ENCODE peak calls at places on chromosomes 3 and 15, in six cellular contexts. T, J, W, E, S and X are unnamed samples.

GRCh38 chr3:151443583-151443982 is 17.3 kb downstream of the IGSF10 start:
- DNase-seq in S (no peak), E (no peak), J (no peak), W (no peak), T (no peak), X (no peak)

GRCh38 chr15:66763186-66764066 is 61.4 kb downstream of the SMAD6 start:
- DNase-seq in E (peak; percentile 80), W (peak; percentile 62), T (no peak), S (no peak), J (no peak), X (no peak)

GRCh38 chr15:51189579-51190397 is 95.1 kb upstream of the TNFAIP8L3 start:
- DNase-seq in S (no peak), T (no peak), J (no peak), W (no peak), E (no peak), X (no peak)

GRCh38 chr3:67979342-67979741 is 324.9 kb upstream of the SUCLG2 start:
- DNase-seq in T (no peak), E (no peak), W (no peak), J (no peak), S (no peak), X (no peak)

GRCh38 chr3:117035785-117036184 is 326.2 kb downstream of the TUSC7 start:
- DNase-seq in W (peak; percentile 4), S (no peak), T (peak; percentile 4), J (peak; percentile 6), E (no peak), X (no peak)

GRCh38 chr3:123793425-123793824 is 90.7 kb downstream of the MYLK start:
- DNase-seq in J (no peak), E (no peak), S (no peak), T (no peak), W (no peak), X (no peak)

GRCh38 chr3:69665026-69665739 is 74.1 kb upstream of the MITF start:
- DNase-seq in T (peak; percentile 42), W (no peak), J (no peak), S (no peak), E (no peak), X (no peak)

GRCh38 chr3:135125171-135125801 is 330.2 kb downstream of the EPHB1 start:
- DNase-seq in E (no peak), W (peak; percentile 38), S (no peak), T (peak; percentile 22), J (peak; percentile 44), X (no peak)

GRCh38 chr15:48149858-48150257 is 28.2 kb downstream of the MYEF2 start:
- DNase-seq in T (peak; percentile 67), E (no peak), S (peak; percentile 26), W (peak; percentile 56), J (peak; percentile 27), X (no peak)

GRCh38 chr3:185737020-185737419 is 87.8 kb downstream of the IGF2BP2 start:
- DNase-seq in T (peak; percentile 55), W (peak; percentile 65), E (no peak), J (peak; percentile 60), S (peak; percentile 50), X (no peak)

GRCh38 chr15:41790756-41791546 is 16.7 kb downstream of the MAPKBP1 start:
- DNase-seq in W (peak; percentile 76), S (no peak), E (no peak), T (peak; percentile 78), J (peak; percentile 66), X (no peak)

GRCh38 chr3:28940530-28940929 is 340.3 kb upstream of the RBMS3 start:
- DNase-seq in W (peak; percentile 95), J (peak; percentile 79), E (no peak), S (peak; percentile 78), T (peak; percentile 97), X (peak; percentile 86)

GRCh38 chr15:47718474-47719440 is 1.5 kb downstream of the SEMA6D start:
- DNase-seq in W (no peak), E (peak; percentile 62), T (peak; percentile 35), J (no peak), S (no peak), X (no peak)

GRCh38 chr15:64134322-64134829 is 17.2 kb upstream of the SNX22 start:
- DNase-seq in T (peak; percentile 38), E (no peak), J (peak; percentile 39), W (peak; percentile 39), S (no peak), X (no peak)

GRCh38 chr15:60212536-60212935 is 185.2 kb downstream of the ANXA2 start:
- DNase-seq in J (peak; percentile 31), S (no peak), E (no peak), T (peak; percentile 44), W (peak; percentile 31), X (no peak)

GRCh38 chr3:194314669-194315068 is 36.5 kb downstream of the CPN2 start:
- DNase-seq in J (no peak), T (no peak), E (no peak), S (no peak), W (no peak), X (no peak)

GRCh38 chr15:35209838-35210237 is 124.7 kb upstream of the NANOGP8 start:
- DNase-seq in S (no peak), J (no peak), W (no peak), E (no peak), T (no peak), X (no peak)

GRCh38 chr3:135992072-135992471 is 26.5 kb downstream of the PPP2R3A start:
- DNase-seq in S (peak; percentile 53), W (peak; percentile 73), E (no peak), J (peak; percentile 92), T (peak; percentile 91), X (peak; percentile 53)

GRCh38 chr15:48645558-48646330 is at the start of gene FBN1:
- DNase-seq in S (peak; percentile 78), J (peak; percentile 90), T (peak; percentile 96), E (peak; percentile 54), W (peak; percentile 94), X (peak; percentile 72)

GRCh38 chr3:46613313-46614005 is 1.1 kb downstream of the FAM240A start:
- DNase-seq in J (no peak), E (no peak), T (no peak), W (no peak), S (no peak), X (no peak)

GRCh38 chr3:16242177-16242576 is 22.6 kb downstream of the DPH3 start:
- DNase-seq in J (no peak), E (no peak), W (no peak), S (no peak), T (no peak), X (no peak)

GRCh38 chr3:169855514-169855913 is 14.2 kb downstream of the LRRC31 start:
- DNase-seq in S (no peak), J (no peak), W (no peak), T (no peak), E (no peak), X (no peak)

GRCh38 chr3:58623961-58624360 is 42.6 kb downstream of the FAM3D start:
- DNase-seq in E (no peak), J (peak; percentile 63), S (no peak), W (peak; percentile 41), T (no peak), X (no peak)

GRCh38 chr15:51856714-51857380 is 27.4 kb downstream of the TMOD3 start:
- DNase-seq in S (no peak), E (no peak), J (no peak), T (no peak), W (no peak), X (no peak)

GRCh38 chr3:194134231-194134756 is 1.7 kb upstream of the HES1 start:
- DNase-seq in T (no peak), W (no peak), E (no peak), J (peak; percentile 80), S (no peak), X (no peak)

GRCh38 chr15:65133550-65134200 is at the start of gene PDCD7:
- DNase-seq in J (peak; percentile 92), S (peak; percentile 54), E (peak; percentile 83), T (peak; percentile 92), W (peak; percentile 86), X (peak; percentile 55)

GRCh38 chr3:188061133-188061532 is 92.8 kb upstream of the LPP start:
- DNase-seq in W (peak; percentile 59), J (peak; percentile 81), T (peak; percentile 53), E (no peak), S (no peak), X (no peak)

GRCh38 chr3:175269394-175269793 is 410.3 kb downstream of the NAALADL2 start:
- DNase-seq in J (no peak), S (no peak), W (no peak), E (no peak), T (no peak), X (no peak)

GRCh38 chr3:16253601-16254000 is 11.1 kb downstream of the DPH3 start:
- DNase-seq in W (peak; percentile 62), S (no peak), E (no peak), J (peak; percentile 49), T (no peak), X (no peak)

DNA sequence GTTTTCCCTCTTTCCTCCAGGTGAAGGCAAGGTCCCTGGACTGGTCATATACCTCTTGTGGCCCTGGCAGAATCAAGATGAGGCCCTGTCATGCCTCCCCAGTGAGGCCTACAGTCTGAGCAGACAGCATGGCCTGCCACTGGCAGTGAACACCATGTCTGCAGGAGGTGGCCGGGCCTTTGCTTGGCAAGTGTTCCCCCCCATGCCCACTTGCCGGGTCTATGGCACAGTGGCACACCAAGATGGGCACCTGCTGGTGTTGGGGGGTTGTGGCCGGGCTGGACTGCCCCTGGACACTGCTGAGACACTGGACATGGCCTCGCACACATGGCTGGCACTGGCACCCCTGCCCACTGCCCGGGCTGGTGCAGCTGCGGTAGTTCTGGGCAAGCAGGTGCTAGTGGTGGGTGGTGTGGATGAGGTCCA is 1.2 kb downstream of the KLHDC8B start:
- DNase-seq in S (no peak), E (no peak), W (no peak), J (no peak), T (no peak), X (no peak)
- H3K4me3 ChIP-seq in S (peak overlapping the region; percentile 83), E (peak overlapping the region; percentile 84), W (peak overlapping the region; percentile 90), J (no peak overlapping the region), T (no peak overlapping the region), X (peak overlapping the region; percentile 84)

GRCh38 chr3:15243822-15244482 is 37.9 kb downstream of the CAPN7 start:
- DNase-seq in S (no peak), W (no peak), T (no peak), J (no peak), E (no peak), X (no peak)

GRCh38 chr3:15246186-15246585 is 40.1 kb downstream of the CAPN7 start:
- DNase-seq in W (no peak), J (no peak), E (no peak), S (no peak), T (no peak), X (no peak)

DNA sequence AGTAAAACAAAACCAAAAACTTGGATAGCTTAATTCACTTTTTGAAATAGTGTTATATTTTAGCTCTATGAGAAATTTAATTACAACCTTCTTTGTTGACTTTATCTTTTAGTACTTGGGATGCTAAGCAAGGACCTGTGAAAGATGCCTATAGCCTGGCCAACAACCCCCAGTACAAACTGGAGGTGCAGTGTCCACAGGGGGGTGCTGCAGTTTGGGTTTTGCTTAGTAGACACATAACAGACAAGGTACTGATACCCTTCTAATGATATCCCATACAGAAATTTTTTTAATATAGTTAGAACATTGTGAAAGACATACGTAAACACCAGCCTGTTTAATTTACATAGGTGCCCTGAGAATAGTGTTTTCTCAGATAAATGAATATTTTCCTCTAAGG is 35.3 kb downstream of the CAPN7 start:
- DNase-seq in E (no peak), S (no peak), J (peak; percentile 38), T (no peak), W (peak; percentile 6), X (no peak)
- TF ChIP-seq CTCF in E (no peak), S (peak; percentile 26), J (peak; percentile 34), T (peak; percentile 40), W (peak; percentile 37), X (peak; percentile 41)

GRCh38 chr3:159624616-159625015 is 364.0 kb upstream of the IL12A start:
- DNase-seq in S (no peak), J (no peak), W (no peak), T (no peak), E (no peak), X (no peak)
- H3K4me3 ChIP-seq in S (no peak overlapping the region), J (no peak overlapping the region), W (no peak overlapping the region), T (no peak overlapping the region), E (no peak overlapping the region), X (no peak overlapping the region)

GRCh38 chr15:38699633-38700230 is 135.1 kb upstream of the RASGRP1 start:
- DNase-seq in T (peak; percentile 58), E (no peak), S (no peak), W (peak; percentile 67), J (peak; percentile 68), X (no peak)
- TF ChIP-seq CTCF in T (peak; percentile 93), E (peak; percentile 81), S (peak; percentile 90), W (peak; percentile 91), J (peak; percentile 96), X (peak; percentile 86)